ENCODE peak calls at places on chromosomes 3 and 15, in four cellular contexts. I is tibial artery, H is IMR-90, P is kidney. K is an unnamed sample.

GRCh38 chr3:160133757-160134156 is 91.5 kb upstream of the C3orf80 start:
- DNase-seq in I (no peak), H (no peak), P (no peak), K (no peak)

GRCh38 chr3:4850211-4850927 is 128.9 kb upstream of the BHLHE40 start:
- DNase-seq in I (no peak), H (no peak), P (no peak), K (no peak)

GRCh38 chr3:115248274-115248673 is 101.2 kb upstream of the ZBTB20 start:
- DNase-seq in I (no peak), H (peak), P (no peak), K (no peak)

GRCh38 chr15:23567921-23568320 is 2.4 kb downstream of the MKRN3 start:
- DNase-seq in I (no peak), H (no peak), P (no peak), K (no peak)

GRCh38 chr3:146803746-146804145 is 198.6 kb upstream of the PLSCR5 start:
- DNase-seq in I (no peak), H (peak), P (no peak), K (no peak)

GRCh38 chr3:4633078-4634004 is 140.2 kb downstream of the ITPR1 start:
- DNase-seq in I (no peak), H (peak), P (no peak), K (no peak)

GRCh38 chr3:155737844-155738460 is 6.9 kb downstream of the PLCH1 start:
- DNase-seq in I (no peak), H (no peak), P (no peak), K (no peak)

GRCh38 chr3:184582583-184582982 is 21.0 kb downstream of the EPHB3 start:
- DNase-seq in I (peak), H (no peak), P (no peak), K (no peak)

GRCh38 chr3:23811117-23811487 is 5.3 kb downstream of the UBE2E1 start:
- DNase-seq in I (no peak), H (no peak), P (no peak), K (no peak)

GRCh38 chr3:66884659-66885058 is 113.4 kb upstream of the KBTBD8 start:
- DNase-seq in I (no peak), H (no peak), P (no peak), K (no peak)

GRCh38 chr3:54999801-55000200 is 71.9 kb upstream of the LRTM1 start:
- DNase-seq in I (no peak), H (peak), P (no peak), K (no peak)

GRCh38 chr3:132598181-132598580 is 1.1 kb downstream of the ACKR4 start:
- DNase-seq in I (no peak), H (no peak), P (no peak), K (no peak)

GRCh38 chr15:44536298-44536961 is 517 bp upstream of the EIF3J start:
- DNase-seq in I (peak), H (peak), P (peak), K (peak)

GRCh38 chr15:98554272-98555172 is 93.8 kb upstream of the IGF1R start:
- DNase-seq in I (no peak), H (no peak), P (no peak), K (no peak)

GRCh38 chr3:13629644-13630043 is 80.7 kb downstream of the FBLN2 start:
- DNase-seq in I (no peak), H (no peak), P (no peak), K (no peak)
- H3K27ac ChIP-seq in I (no peak), H (no peak), P (no peak), K (no peak)

GRCh38 chr3:14133188-14133800 is 8.4 kb downstream of the TMEM43 start:
- DNase-seq in I (no peak), H (no peak), P (peak), K (no peak)

GRCh38 chr3:14132689-14133088 is 7.8 kb downstream of the TMEM43 start:
- DNase-seq in I (no peak), H (no peak), P (no peak), K (no peak)

GRCh38 chr3:14130707-14131106 is 5.9 kb downstream of the TMEM43 start:
- DNase-seq in I (no peak), H (no peak), P (no peak), K (no peak)

GRCh38 chr3:14131134-14131533 is 6.3 kb downstream of the TMEM43 start:
- DNase-seq in I (no peak), H (no peak), P (no peak), K (no peak)

DNA sequence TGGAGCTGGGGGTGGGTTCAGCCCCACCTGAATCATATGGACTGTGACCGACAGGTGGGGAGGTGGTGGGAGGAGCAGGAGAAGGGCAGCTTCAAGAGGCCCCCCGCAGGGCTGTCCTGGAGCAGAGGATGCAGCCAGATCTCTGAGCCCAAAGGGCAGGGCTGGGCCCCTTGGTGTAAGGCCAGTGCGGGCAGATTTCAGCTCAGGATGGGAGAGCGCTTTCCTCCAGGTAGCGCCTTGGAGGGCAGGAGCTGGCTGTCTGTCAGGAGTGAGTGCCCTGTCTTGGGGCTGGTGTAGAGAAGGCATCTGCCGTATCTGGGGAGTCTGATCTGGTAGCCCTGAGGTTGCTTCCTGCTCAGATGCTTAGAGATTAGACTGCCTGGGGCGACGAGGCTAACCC is 7.3 kb downstream of the TMEM43 start:
- DNase-seq in I (no peak), H (no peak), P (peak), K (no peak)
- H3K4me3 ChIP-seq in I (no peak), H (no peak), P (no peak), K (no peak)

DNA sequence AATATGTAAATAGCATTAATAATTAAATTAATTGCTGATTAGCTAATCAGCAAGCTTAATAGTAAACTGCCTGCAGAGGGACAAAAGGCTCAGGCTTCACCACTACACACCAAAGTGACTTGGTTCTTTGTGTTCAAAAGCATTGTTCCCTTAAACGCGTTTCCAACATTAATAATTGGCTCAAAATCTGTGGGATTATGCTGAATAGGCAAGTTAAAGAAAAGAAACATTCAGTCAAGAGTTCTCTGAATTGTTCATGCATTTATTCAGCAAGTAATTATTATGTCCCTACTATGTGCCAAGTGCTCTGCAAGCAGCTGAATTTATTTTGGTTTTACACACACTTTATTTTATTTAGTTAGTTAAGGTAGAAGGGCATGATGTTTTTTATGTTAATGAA is 558.5 kb upstream of the ARRDC4 start:
- DNase-seq in I (no peak), H (no peak), P (no peak), K (no peak)
- TF ChIP-seq CTCF in I (no peak), H (no peak), P (no peak), K (no peak)

GRCh38 chr3:58164916-58165821 is 45.6 kb downstream of the DNASE1L3 start:
- DNase-seq in I (no peak), H (no peak), P (peak), K (no peak)

GRCh38 chr3:58163234-58163633 is 47.5 kb downstream of the DNASE1L3 start:
- DNase-seq in I (no peak), H (peak), P (peak), K (no peak)

GRCh38 chr3:58167431-58168351 is 43.1 kb downstream of the DNASE1L3 start:
- DNase-seq in I (peak), H (peak), P (peak), K (peak)

GRCh38 chr3:58161435-58162398 is 49.1 kb downstream of the DNASE1L3 start:
- DNase-seq in I (peak), H (peak), P (peak), K (no peak)

GRCh38 chr3:58164199-58164879 is 46.4 kb downstream of the DNASE1L3 start:
- DNase-seq in I (peak), H (peak), P (peak), K (no peak)
- H3K27ac ChIP-seq in I (peak), H (no peak), P (peak), K (peak)

GRCh38 chr15:77507911-77508310 is 87.2 kb downstream of the HMG20A start:
- DNase-seq in I (no peak), H (peak), P (no peak), K (no peak)

GRCh38 chr15:77513226-77513625 is 92.5 kb downstream of the HMG20A start:
- DNase-seq in I (peak), H (no peak), P (no peak), K (no peak)

GRCh38 chr15:77508541-77509505 is 88.1 kb downstream of the HMG20A start:
- DNase-seq in I (peak), H (peak), P (no peak), K (no peak)

GRCh38 chr15:77511869-77512268 is 91.2 kb downstream of the HMG20A start:
- DNase-seq in I (no peak), H (no peak), P (no peak), K (no peak)

GRCh38 chr15:77510066-77511044 is 89.7 kb downstream of the HMG20A start:
- DNase-seq in I (peak), H (no peak), P (no peak), K (no peak)
- H3K4me3 ChIP-seq in I (no peak), H (no peak), P (no peak), K (no peak)

GRCh38 chr3:88005066-88005465 is 53.7 kb downstream of the CGGBP1 start:
- DNase-seq in I (no peak), H (peak), P (no peak), K (no peak)
- TF ChIP-seq CTCF in I (peak), H (peak), P (no peak), K (no peak)

GRCh38 chr15:91872356-91873132 is 19.0 kb downstream of the SLCO3A1 start:
- DNase-seq in I (no peak), H (no peak), P (no peak), K (no peak)
- H3K27ac ChIP-seq in I (no peak), H (no peak), P (no peak), K (no peak)

DNA sequence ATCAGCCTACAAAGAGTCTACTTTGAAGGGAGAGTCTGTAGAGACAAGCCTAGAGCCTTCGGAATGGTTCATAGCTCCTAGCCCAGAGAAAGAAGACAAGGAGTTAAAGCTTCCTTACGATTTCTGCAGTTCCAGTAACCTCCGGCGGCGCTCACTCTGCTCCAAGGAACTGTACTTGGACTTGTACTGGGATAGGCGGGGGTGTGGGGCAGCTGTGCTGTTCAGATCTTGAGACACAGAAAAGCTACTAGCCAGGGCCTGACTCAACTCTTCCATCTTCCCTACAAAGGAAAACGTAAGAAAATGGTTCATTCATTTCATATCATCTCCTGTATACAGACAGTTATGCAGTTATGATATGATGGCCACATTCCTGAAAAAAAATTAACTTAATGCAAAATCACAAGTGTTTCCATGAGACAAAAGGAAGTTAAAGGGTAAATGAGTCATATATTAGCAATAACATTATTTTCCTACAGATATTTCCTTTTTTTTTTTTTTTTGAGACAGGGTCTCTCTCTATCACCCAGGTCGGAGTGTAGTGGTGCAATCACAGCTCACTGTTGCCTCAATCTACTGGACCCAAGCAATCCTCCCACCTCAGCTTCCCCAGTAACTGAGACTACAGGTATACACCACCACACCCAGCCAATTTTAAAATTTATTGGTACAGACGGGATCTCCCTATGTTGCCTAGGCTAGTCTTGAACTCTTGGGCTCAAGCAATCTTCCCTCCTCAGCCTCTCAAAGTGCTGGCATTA is 4.6 kb downstream of the SNUPN start:
- DNase-seq in I (peak), H (peak), P (peak), K (no peak)
- H3K4me3 ChIP-seq in I (peak), H (no peak), P (no peak), K (no peak)